ENCODE peak calls at places on chromosomes 13 and 19, in five cellular contexts. A, C, M, J and E are unnamed samples.

GRCh38 chr19:2840794-2841790 is at the start of gene ZNF555:
- DNase-seq in J (peak), A (peak), C (peak), M (peak), E (peak)

GRCh38 chr13:43764349-43764748 is 22.4 kb downstream of the ENOX1 start:
- DNase-seq in A (no peak), C (no peak), M (no peak), J (no peak), E (no peak)

GRCh38 chr13:26557393-26558073 is at the start of gene WASF3:
- DNase-seq in A (peak), J (no peak), C (peak), M (peak), E (peak)

GRCh38 chr19:1825909-1826556 is 14.0 kb upstream of the ATP8B3 start:
- DNase-seq in J (peak), A (peak), C (peak), M (peak), E (peak)

GRCh38 chr13:48902421-48902820 is 73.3 kb upstream of the FNDC3A start:
- DNase-seq in J (no peak), M (peak), A (peak), C (no peak), E (no peak)

GRCh38 chr13:37068962-37069361 is 9.5 kb upstream of the SUPT20H start:
- DNase-seq in C (no peak), A (no peak), M (peak), J (no peak), E (no peak)

GRCh38 chr19:38989066-38989605 is 13.6 kb upstream of the FBXO17 start:
- DNase-seq in C (no peak), M (no peak), J (no peak), A (peak), E (no peak)

GRCh38 chr13:95403349-95404140 is 102.3 kb upstream of the ABCC4 start:
- DNase-seq in M (no peak), A (peak), C (no peak), J (no peak), E (no peak)

GRCh38 chr19:6531163-6531955 is 533 bp downstream of the TNFSF9 start:
- DNase-seq in M (no peak), A (peak), J (no peak), C (peak), E (no peak)

GRCh38 chr13:44853641-44854040 is 135.6 kb downstream of the NUFIP1 start:
- DNase-seq in A (no peak), J (no peak), M (no peak), C (no peak), E (no peak)

GRCh38 chr19:2527716-2528115 is 51.8 kb downstream of the GADD45B start:
- DNase-seq in A (no peak), M (no peak), J (no peak), C (no peak), E (no peak)

GRCh38 chr13:51629711-51630575 is 45.7 kb downstream of the WDFY2 start:
- DNase-seq in A (no peak), C (no peak), J (no peak), M (no peak), E (no peak)

GRCh38 chr13:80962855-80963254 is 621.9 kb upstream of the SPRY2 start:
- DNase-seq in C (no peak), A (no peak), J (no peak), M (no peak), E (no peak)

GRCh38 chr19:12801466-12802266 is at the start of the genes PRDX2 and THSD8:
- DNase-seq in A (peak), C (peak), J (peak), M (peak), E (no peak)

GRCh38 chr13:26482451-26483197 is 74.9 kb upstream of the WASF3 start:
- DNase-seq in A (peak), M (peak), J (peak), C (peak), E (peak)

GRCh38 chr19:55625004-55625326 is 599 bp upstream of the ZNF784 start:
- DNase-seq in A (no peak), M (no peak), C (no peak), J (no peak), E (no peak)

GRCh38 chr13:32384702-32385101 is 43.2 kb downstream of the N4BP2L1 start:
- DNase-seq in M (no peak), A (no peak), J (no peak), C (no peak), E (no peak)

GRCh38 chr13:73416093-73416492 is 357.3 kb downstream of the KLF5 start:
- DNase-seq in A (no peak), C (no peak), J (no peak), M (no peak), E (no peak)

GRCh38 chr13:98658131-98658530 is 81.2 kb upstream of the STK24 start:
- DNase-seq in A (no peak), C (no peak), M (no peak), J (no peak), E (no peak)

GRCh38 chr19:3071764-3072163 is 9.5 kb upstream of the TLE5 start:
- DNase-seq in A (no peak), C (no peak), M (no peak), J (no peak), E (no peak)

GRCh38 chr19:4379383-4380253 is 20.7 kb downstream of the SH3GL1 start:
- DNase-seq in M (peak), J (no peak), A (no peak), C (peak), E (no peak)

GRCh38 chr19:35347171-35347929 is at the start of gene FFAR1:
- DNase-seq in C (no peak), A (peak), M (no peak), J (peak), E (peak)

GRCh38 chr13:102580552-102581169 is 16.1 kb upstream of the TPP2 start:
- DNase-seq in A (peak), J (peak), C (peak), M (peak), E (peak)

GRCh38 chr19:1122972-1123363 is 19.2 kb downstream of the GPX4 start:
- DNase-seq in J (no peak), M (peak), A (peak), C (peak), E (no peak)

GRCh38 chr19:17076539-17076919 is 952 bp downstream of the MYO9B start:
- DNase-seq in J (no peak), C (no peak), M (no peak), A (peak), E (no peak)

GRCh38 chr19:7373862-7374261 is 25.1 kb downstream of the ARHGEF18 start:
- DNase-seq in J (no peak), M (no peak), A (no peak), C (no peak), E (no peak)

GRCh38 chr13:43140985-43141384 is 117.6 kb downstream of the DNAJC15 start:
- DNase-seq in J (no peak), C (no peak), A (peak), M (no peak), E (no peak)

GRCh38 chr19:48511321-48511731 is 309 bp downstream of the LMTK3 start:
- DNase-seq in A (peak), M (no peak), C (no peak), J (no peak), E (no peak)

GRCh38 chr13:80529734-80530133 is 188.8 kb upstream of the SPRY2 start:
- DNase-seq in C (no peak), M (no peak), A (no peak), J (no peak), E (no peak)

GRCh38 chr19:41936416-41936850 is 8.2 kb upstream of the ERFL start:
- DNase-seq in A (no peak), J (no peak), C (no peak), M (no peak), E (no peak)

GRCh38 chr13:37225414-37226047 is 120.1 kb upstream of the CSNK1A1L start:
- DNase-seq in C (no peak), M (peak), J (no peak), A (no peak), E (no peak)

GRCh38 chr13:89796196-89796595 is 1551.3 kb upstream of the MIR17HG start:
- DNase-seq in J (no peak), M (no peak), C (no peak), A (no peak), E (no peak)

GRCh38 chr19:56142087-56142787 is 1.1 kb downstream of the ZNF444 start:
- DNase-seq in J (no peak), M (no peak), A (no peak), C (no peak), E (no peak)

GRCh38 chr13:107373551-107373950 is 805.6 kb upstream of the ARGLU1 start:
- DNase-seq in J (no peak), A (peak), C (no peak), M (peak), E (no peak)

GRCh38 chr13:105410602-105411001 is 1124.9 kb downstream of the EFNB2 start:
- DNase-seq in C (peak), J (no peak), A (peak), M (peak), E (peak)

DNA sequence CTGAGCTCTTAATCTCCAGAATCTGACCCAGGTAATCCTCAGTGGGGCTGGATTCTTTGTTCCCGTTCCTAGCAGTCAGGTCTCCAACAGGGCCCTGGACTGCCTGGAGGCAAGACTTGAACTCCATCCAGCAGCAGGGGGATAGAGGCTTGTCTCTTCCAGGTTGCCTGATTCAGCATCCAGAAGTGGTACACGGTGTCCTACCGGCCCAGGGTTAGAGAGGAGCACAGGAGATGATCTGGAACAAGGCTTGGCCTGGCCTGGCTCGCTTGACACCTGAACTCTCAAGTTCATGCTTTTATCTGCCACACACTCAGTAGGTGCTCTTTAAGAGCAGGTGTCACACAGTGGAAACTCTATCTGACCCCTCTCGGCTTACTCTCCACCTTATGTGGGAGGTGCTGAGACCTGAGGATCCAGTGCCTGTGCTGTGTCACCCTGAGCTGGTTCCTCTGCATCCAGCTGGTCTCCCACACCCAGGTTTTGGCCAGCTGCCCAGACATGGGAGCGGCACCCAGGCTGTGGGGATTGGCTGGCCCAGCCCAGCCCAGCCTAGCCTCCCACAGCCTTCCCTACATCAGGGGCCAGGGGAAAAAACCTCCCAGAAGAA is at the start of gene CYP4F3:
- DNase-seq in C (peak), J (no peak), M (no peak), A (no peak), E (no peak)
- H3K4me3 ChIP-seq in C (no peak), J (no peak), M (no peak), A (no peak), E (no peak)

DNA sequence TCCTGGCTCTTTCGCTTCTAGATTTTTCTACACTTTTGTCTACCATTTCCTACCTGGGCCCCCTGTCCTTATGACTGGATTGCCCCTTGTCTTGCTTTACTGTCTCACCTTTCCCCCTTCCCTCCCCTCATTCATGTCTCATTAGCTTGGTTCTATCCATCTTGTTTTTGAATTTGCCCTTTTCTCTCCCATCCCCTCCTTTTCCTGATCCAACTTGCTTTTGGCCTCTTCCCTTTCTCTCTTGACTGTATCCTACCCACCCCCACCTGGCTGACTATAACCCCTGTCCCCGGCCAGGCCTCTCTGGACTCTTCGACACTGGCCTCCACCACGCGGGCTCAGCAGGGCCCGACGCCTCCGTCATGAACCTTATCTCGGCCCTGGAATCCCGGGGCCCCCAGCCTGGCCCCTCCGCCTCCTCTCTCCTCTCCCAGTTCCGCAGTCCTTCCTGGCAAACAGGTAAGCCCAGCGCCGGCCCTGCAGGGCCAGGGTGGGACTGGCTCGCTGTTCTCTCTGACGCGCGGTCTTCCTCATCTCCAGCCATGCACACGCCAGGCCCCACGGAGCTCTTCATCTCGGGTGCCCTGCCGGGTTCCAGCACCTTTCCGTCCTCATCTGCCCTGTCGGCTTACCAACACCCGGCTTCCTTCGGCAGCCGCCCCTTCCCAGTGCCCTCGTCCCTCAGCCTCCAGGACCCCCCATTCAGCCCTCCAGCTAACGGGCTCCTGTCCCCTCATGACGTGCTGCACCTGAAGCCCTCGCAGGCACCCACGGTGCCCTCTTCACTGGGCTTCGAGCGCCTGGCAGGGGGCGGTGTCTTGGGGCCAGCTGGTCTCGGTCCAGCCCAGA is 3.4 kb downstream of the PRR12 start:
- DNase-seq in J (no peak), M (no peak), C (no peak), A (no peak), E (no peak)
- H3K4me3 ChIP-seq in J (no peak), M (no peak), C (no peak), A (peak), E (no peak)

DNA sequence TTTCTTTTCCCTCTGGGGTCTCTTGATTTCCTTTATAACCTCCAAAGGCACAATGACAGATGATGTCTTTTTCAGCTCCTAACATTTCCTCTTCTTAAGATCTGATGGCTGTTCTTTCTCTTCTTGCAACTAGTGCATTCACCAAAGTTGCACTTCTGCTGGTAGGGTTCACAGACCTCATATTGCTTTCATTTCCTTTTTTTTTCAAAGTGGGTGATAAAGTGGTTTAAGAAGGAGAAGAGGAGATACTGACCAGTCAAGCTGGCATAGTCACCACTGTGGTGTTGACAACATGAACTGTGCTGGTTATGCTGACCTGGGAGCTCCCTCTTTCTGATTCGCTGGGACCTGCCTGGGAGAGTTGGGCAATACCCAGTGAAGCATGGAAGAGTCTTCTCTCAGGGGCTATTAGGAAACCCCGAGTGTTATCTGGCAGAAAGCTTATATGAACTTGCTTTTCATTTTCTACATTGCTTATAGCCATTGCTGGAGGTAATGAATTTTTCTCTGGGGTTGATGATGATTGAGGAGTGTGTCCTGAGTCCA is 222.9 kb downstream of the SLITRK5 start:
- DNase-seq in C (no peak), J (no peak), M (no peak), A (no peak), E (no peak)
- H3K4me3 ChIP-seq in C (no peak), J (no peak), M (no peak), A (no peak), E (no peak)

GRCh38 chr19:46635920-46636761 is at the start of gene GNG8:
- DNase-seq in M (no peak), J (peak), A (peak), C (no peak), E (no peak)

GRCh38 chr19:46637224-46637623 is 1.2 kb upstream of the GNG8 start:
- DNase-seq in J (no peak), C (no peak), A (no peak), M (no peak), E (no peak)

GRCh38 chr19:46633130-46633529 is 2.9 kb downstream of the GNG8 start:
- DNase-seq in M (no peak), A (no peak), J (no peak), C (no peak), E (no peak)

GRCh38 chr19:46634045-46634655 is 1.9 kb downstream of the GNG8 start:
- DNase-seq in M (peak), J (peak), A (peak), C (peak), E (peak)

DNA sequence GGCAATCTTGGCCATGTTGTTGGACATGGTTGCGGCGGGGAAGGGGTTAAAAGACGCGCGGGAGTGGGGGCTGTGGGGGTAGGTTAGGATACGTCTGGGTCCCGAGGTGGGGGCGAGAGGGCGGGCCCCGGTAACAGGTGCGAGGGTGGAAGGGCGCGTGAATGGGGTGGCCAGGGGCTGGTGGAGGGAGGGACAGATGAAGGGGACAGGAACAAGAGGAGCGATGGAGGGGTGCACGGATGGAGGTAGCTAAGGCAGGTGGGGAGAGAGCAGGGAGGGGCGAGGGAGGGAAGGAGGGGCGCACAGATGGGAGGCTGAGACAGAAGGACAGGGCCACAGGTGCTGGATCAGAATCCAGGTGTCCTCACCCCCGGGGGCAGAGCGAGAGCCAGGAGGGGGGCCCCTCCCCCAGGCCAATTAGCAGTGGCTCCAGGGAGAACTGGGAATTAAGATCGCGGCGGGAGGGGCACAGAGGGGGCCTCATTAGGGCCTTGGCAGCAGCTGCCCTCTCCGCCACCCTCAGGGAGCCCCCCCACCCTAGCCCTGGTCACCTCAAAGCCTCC is 1.3 kb downstream of the GNG8 start:
- DNase-seq in J (no peak), M (no peak), A (peak), C (no peak), E (no peak)
- H3K4me3 ChIP-seq in J (peak), M (peak), A (peak), C (peak), E (peak)

DNA sequence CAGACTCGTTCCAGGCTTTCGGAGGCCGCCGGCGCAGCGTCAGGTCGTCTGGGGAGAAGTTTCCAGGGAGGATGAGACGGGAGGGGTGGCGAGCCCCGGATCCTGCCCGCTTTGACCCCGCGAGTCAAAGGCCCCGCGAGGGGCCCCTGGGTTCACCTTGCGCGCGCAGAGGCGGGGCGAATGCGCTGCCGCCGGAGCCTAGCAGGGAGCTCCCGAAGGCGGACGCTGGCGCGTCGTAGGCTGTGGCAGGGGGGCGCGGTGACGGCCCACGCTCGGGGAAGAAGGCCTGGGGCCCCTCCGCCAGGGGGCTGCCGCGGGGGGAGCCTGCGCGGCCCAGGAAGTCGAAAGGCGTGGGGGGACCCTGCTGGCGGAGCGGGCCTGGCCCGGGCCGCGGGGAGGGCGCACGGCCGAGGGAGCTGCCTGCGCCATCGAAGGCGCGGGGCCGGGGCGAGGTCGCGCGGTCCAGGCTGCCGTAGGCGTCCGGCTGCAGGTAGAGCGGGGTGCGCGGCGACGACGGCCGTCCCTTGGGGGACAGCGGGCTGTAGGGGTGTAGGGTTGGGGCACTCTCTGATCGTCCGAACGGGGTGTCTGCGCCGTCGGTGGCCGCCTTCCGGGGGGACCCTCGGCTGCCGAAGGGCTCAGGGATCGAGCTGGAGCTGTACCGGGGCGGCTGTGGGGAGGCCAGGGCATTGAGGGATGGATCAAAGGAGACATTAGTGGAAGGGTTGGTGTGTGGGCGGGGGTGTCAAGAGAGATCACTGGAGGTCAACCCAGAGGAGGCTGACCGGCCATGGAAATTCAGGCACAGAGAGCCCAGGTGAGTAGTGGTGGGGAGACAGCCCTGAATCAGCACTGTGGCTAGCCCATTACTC is 8.2 kb downstream of the PPP1R13L start:
- DNase-seq in J (no peak), C (no peak), M (no peak), A (peak), E (no peak)
- H3K4me3 ChIP-seq in J (no peak), C (no peak), M (no peak), A (no peak), E (no peak)

GRCh38 chr13:20387441-20387971 is 138.2 kb downstream of the CRYL1 start:
- DNase-seq in J (no peak), C (no peak), A (no peak), M (peak), E (no peak)
- H3K4me3 ChIP-seq in J (no peak), C (no peak), A (no peak), M (no peak), E (no peak)